ENCODE peak calls at places on chromosome 5, in six cellular contexts. C is body of pancreas, U is H54, X is stomach, I is ovary, A is NCI-H226. H is an unnamed sample.

GRCh38 chr5:2756211-2756746 is 4.8 kb upstream of the IRX2 start:
- DNase-seq in C (no peak), U (no peak), X (peak), I (no peak), A (peak), H (peak)

GRCh38 chr5:173454381-173454763 is 126.2 kb upstream of the STC2 start:
- DNase-seq in C (no peak), U (no peak), X (no peak), I (no peak), A (no peak), H (peak)

GRCh38 chr5:177369050-177369912 is 11.6 kb downstream of the RGS14 start:
- DNase-seq in C (peak), U (peak), X (no peak), I (no peak), A (peak), H (peak)

GRCh38 chr5:1521671-1522600 is 1.8 kb downstream of the LPCAT1 start:
- DNase-seq in C (peak), U (peak), X (peak), I (peak), A (peak), H (peak)

GRCh38 chr5:10656176-10656830 is 92.4 kb downstream of the ANKRD33B start:
- DNase-seq in C (no peak), U (peak), X (peak), I (no peak), A (no peak), H (no peak)

GRCh38 chr5:40630166-40630565 is 49.5 kb upstream of the PTGER4 start:
- DNase-seq in C (no peak), U (no peak), X (no peak), I (no peak), A (no peak), H (no peak)

GRCh38 chr5:89844548-89844947 is 565.0 kb downstream of the CETN3 start:
- DNase-seq in C (no peak), U (no peak), X (no peak), I (no peak), A (no peak), H (no peak)

GRCh38 chr5:421287-421880 is 21.6 kb upstream of the EXOC3 start:
- DNase-seq in C (no peak), U (no peak), X (no peak), I (no peak), A (no peak), H (no peak)

GRCh38 chr5:139660105-139660915 is 12.2 kb downstream of the CXXC5 start:
- DNase-seq in C (peak), U (peak), X (peak), I (no peak), A (peak), H (peak)

GRCh38 chr5:150122158-150122510 is 33.5 kb downstream of the PDGFRB start:
- DNase-seq in C (no peak), U (no peak), X (peak), I (peak), A (peak), H (peak)

GRCh38 chr5:139383993-139384590 is 995 bp upstream of the SLC23A1 start:
- DNase-seq in C (no peak), U (no peak), X (no peak), I (no peak), A (no peak), H (no peak)

H was measured in ACHN.